ENCODE peak calls at places on chromosome 12, in seven cellular contexts. F, Q, E, N, M, K and G are unnamed samples.

GRCh38 chr12:125149160-125150108 is 84.2 kb downstream of the AACS start:
- DNase-seq in K (no peak), E (no peak), N (no peak), M (no peak), Q (no peak), F (no peak), G (no peak)

GRCh38 chr12:72271741-72272661 is at the start of gene TRHDE:
- DNase-seq in M (peak; percentile 86), N (peak; percentile 78), F (peak; percentile 76), K (no peak), Q (peak; percentile 61), E (peak; percentile 60), G (no peak)

GRCh38 chr12:78695749-78696148 is 168.8 kb upstream of the SYT1 start:
- DNase-seq in N (no peak), M (no peak), E (no peak), F (no peak), Q (no peak), K (no peak), G (no peak)

GRCh38 chr12:114003286-114003685 is 37.2 kb upstream of the RBM19 start:
- DNase-seq in M (no peak), E (no peak), Q (no peak), N (no peak), K (no peak), F (no peak), G (no peak)

GRCh38 chr12:27554421-27555186 is 30.6 kb downstream of the PPFIBP1 start:
- DNase-seq in F (peak; percentile 57), K (no peak), E (no peak), M (no peak), N (no peak), Q (no peak), G (no peak)

GRCh38 chr12:102883204-102883799 is 33.7 kb downstream of the PAH start:
- DNase-seq in Q (peak; percentile 50), K (peak; percentile 13), F (peak; percentile 5), M (peak; percentile 50), N (peak; percentile 74), E (no peak), G (peak; percentile 66)

GRCh38 chr12:88342434-88342833 is 200.3 kb downstream of the TMTC3 start:
- DNase-seq in N (no peak), Q (no peak), E (no peak), F (no peak), K (no peak), M (no peak), G (no peak)

GRCh38 chr12:108302471-108303311 is 36.4 kb downstream of the CMKLR1 start:
- DNase-seq in Q (no peak), F (no peak), K (peak; percentile 41), M (peak; percentile 84), E (no peak), N (peak; percentile 85), G (peak; percentile 86)

GRCh38 chr12:51028126-51028810 is 2.1 kb upstream of the SLC11A2 start:
- DNase-seq in N (peak; percentile 72), E (peak; percentile 33), F (peak; percentile 59), M (peak; percentile 88), K (peak; percentile 38), Q (peak; percentile 21), G (peak; percentile 61)

GRCh38 chr12:26633591-26634210 is 199.3 kb downstream of the ITPR2 start:
- DNase-seq in F (peak; percentile 60), N (no peak), K (no peak), M (peak; percentile 47), Q (no peak), E (peak; percentile 75), G (peak; percentile 20)

GRCh38 chr12:6949063-6949594 is 2.0 kb upstream of the PTPN6 start:
- DNase-seq in F (no peak), Q (no peak), K (no peak), E (no peak), N (no peak), M (no peak), G (no peak)

GRCh38 chr12:21502164-21502496 is 541 bp downstream of the GOLT1B start:
- DNase-seq in K (no peak), E (peak; percentile 34), Q (no peak), F (peak; percentile 65), N (no peak), M (no peak), G (no peak)

GRCh38 chr12:2251485-2252179 is 198.8 kb downstream of the CACNA1C start:
- DNase-seq in E (peak; percentile 61), Q (no peak), K (no peak), F (no peak), N (no peak), M (no peak), G (no peak)

GRCh38 chr12:130658561-130658960 is 57.5 kb downstream of the RIMBP2 start:
- DNase-seq in F (no peak), Q (no peak), M (no peak), E (no peak), K (no peak), N (no peak), G (no peak)

GRCh38 chr12:59372971-59373370 is 222.9 kb upstream of the SLC16A7 start:
- DNase-seq in M (peak; percentile 65), F (peak; percentile 22), E (peak; percentile 21), Q (no peak), N (peak; percentile 60), K (no peak), G (peak; percentile 3)

GRCh38 chr12:16100206-16100605 is 177.3 kb downstream of the SLC15A5 start:
- DNase-seq in Q (no peak), K (no peak), E (no peak), M (no peak), N (no peak), F (no peak), G (no peak)

GRCh38 chr12:34298971-34299801 is 276.9 kb downstream of the ALG10 start:
- DNase-seq in F (no peak), K (no peak), E (no peak), M (no peak), N (no peak), Q (no peak), G (no peak)

GRCh38 chr12:51318846-51319570 is 5.0 kb downstream of the BIN2 start:
- DNase-seq in E (no peak), K (no peak), Q (no peak), N (no peak), M (no peak), F (no peak), G (no peak)

GRCh38 chr12:1488908-1489381 is 105.4 kb downstream of the FBXL14 start:
- DNase-seq in E (peak; percentile 40), M (peak; percentile 84), F (peak; percentile 86), Q (peak; percentile 21), N (no peak), K (no peak), G (no peak)

GRCh38 chr12:25502071-25502555 is 51.0 kb downstream of the LMNTD1 start:
- DNase-seq in K (no peak), E (peak; percentile 10), Q (no peak), M (no peak), N (no peak), F (no peak), G (peak; percentile 72)
- H2BK5ac ChIP-seq in K (no peak overlapping the region), E (no peak overlapping the region), Q (no peak overlapping the region), M (no peak overlapping the region), N (no peak overlapping the region), F (no peak overlapping the region), G (no peak overlapping the region)

GRCh38 chr12:86170051-86170450 is 86.1 kb downstream of the MGAT4C start:
- DNase-seq in Q (no peak), E (no peak), N (no peak), K (no peak), M (no peak), F (peak; percentile 32), G (no peak)

GRCh38 chr12:86179855-86180254 is 76.3 kb downstream of the MGAT4C start:
- DNase-seq in M (no peak), Q (no peak), F (no peak), K (no peak), E (no peak), N (no peak), G (no peak)

GRCh38 chr12:86173044-86173443 is 83.1 kb downstream of the MGAT4C start:
- DNase-seq in M (no peak), N (no peak), F (no peak), E (no peak), K (no peak), Q (no peak), G (no peak)

GRCh38 chr12:86174188-86174587 is 82.0 kb downstream of the MGAT4C start:
- DNase-seq in Q (no peak), K (no peak), M (no peak), F (peak; percentile 37), E (no peak), N (no peak), G (no peak)
- H2BK5ac ChIP-seq in Q (no peak overlapping the region), K (no peak overlapping the region), M (no peak overlapping the region), F (no peak overlapping the region), E (no peak overlapping the region), N (no peak overlapping the region), G (no peak overlapping the region)

GRCh38 chr12:104602901-104603300 is 146.2 kb downstream of the CHST11 start:
- DNase-seq in M (no peak), Q (no peak), E (no peak), K (no peak), N (no peak), F (no peak), G (no peak)

GRCh38 chr12:104602426-104602825 is 145.7 kb downstream of the CHST11 start:
- DNase-seq in K (no peak), N (no peak), Q (no peak), F (no peak), E (no peak), M (no peak), G (no peak)

GRCh38 chr12:104599272-104599984 is 142.7 kb downstream of the CHST11 start:
- DNase-seq in M (no peak), F (no peak), K (no peak), E (no peak), N (no peak), Q (no peak), G (no peak)

GRCh38 chr12:104599985-104600712 is 143.4 kb downstream of the CHST11 start:
- DNase-seq in M (no peak), K (no peak), Q (no peak), E (no peak), F (no peak), N (no peak), G (no peak)

GRCh38 chr12:104600790-104601739 is 144.3 kb downstream of the CHST11 start:
- DNase-seq in F (peak; percentile 73), M (no peak), E (no peak), Q (no peak), N (no peak), K (no peak), G (no peak)
- H2BK5ac ChIP-seq in F (no peak overlapping the region), M (no peak overlapping the region), E (no peak overlapping the region), Q (no peak overlapping the region), N (no peak overlapping the region), K (no peak overlapping the region), G (no peak overlapping the region)

DNA sequence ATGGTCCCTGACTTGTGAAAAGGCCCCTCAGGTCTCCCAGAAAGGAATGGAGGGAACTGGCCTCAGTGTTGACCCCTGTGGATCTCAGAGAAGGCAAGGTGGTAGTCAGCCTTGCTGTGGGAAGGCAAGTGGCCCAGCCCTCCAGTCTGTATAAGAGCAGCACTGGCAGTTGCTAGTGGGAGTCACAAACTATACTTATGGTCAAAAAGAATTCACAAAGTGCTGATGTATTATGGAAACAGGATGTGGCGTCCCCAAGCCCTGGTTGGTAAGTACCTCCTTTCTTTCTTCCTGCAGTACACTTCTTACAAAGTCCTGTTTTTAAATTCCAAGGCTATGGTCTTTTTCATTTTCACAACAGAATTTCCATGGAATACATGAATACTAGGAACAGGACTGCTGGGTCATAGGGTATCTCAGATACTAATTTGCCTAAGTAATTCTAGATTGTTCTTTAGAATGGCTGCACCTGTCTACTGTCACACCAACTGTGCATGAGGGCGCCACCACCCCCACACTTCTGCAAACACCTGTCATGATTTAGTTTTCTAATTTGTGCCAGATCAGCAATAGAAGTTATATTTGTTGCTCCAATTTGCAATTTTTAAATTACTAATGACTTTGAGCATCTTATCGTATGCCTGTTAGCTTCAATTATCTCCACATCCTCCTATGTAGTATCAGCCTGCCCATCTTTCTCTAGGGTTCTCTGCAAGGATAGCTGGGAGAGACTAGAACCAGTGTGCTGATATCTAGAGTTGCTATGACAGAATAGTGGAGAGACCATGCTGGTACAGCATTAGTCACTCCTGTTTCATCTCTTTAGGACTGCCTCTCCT is 40.7 kb upstream of the TMEM263 start:
- DNase-seq in M (no peak), Q (no peak), N (no peak), F (no peak), E (no peak), K (no peak), G (peak; percentile 36)
- H2BK5ac ChIP-seq in M (no peak overlapping the region), Q (no peak overlapping the region), N (no peak overlapping the region), F (no peak overlapping the region), E (no peak overlapping the region), K (no peak overlapping the region), G (no peak overlapping the region)